ENCODE peak calls at places on chromosomes 1 and 21, in seven cellular contexts. One of them, this sample, is unnamed.

GRCh38 chr1:46677339-46677738 is 5.7 kb downstream of the TEX38 start:
- DNase-seq in pons: no peak
- DNase-seq in Calu3: no peak
- DNase-seq in NCI-H1105: no peak
- DNase-seq in progenitor cell of endocrine pancreas: no peak
- DNase-seq in neuronal stem cell: no peak
- DNase-seq in astrocyte of the spinal cord: no peak
- DNase-seq in this sample: no peak

GRCh38 chr1:3492545-3493246 is 38.2 kb downstream of the ARHGEF16 start:
- DNase-seq in pons: no peak
- DNase-seq in NCI-H1105: no peak
- DNase-seq in astrocyte of the spinal cord: no peak
- DNase-seq in Calu3: peak
- DNase-seq in neuronal stem cell: no peak
- DNase-seq in progenitor cell of endocrine pancreas: no peak
- DNase-seq in this sample: no peak

GRCh38 chr21:8993284-8993942 is 1528.0 kb upstream of the TPTE start:
- DNase-seq in NCI-H1105: no peak
- DNase-seq in progenitor cell of endocrine pancreas: no peak
- DNase-seq in Calu3: peak
- DNase-seq in pons: no peak
- DNase-seq in neuronal stem cell: no peak
- DNase-seq in astrocyte of the spinal cord: no peak
- DNase-seq in this sample: no peak

GRCh38 chr1:217747156-217747769 is 116.1 kb downstream of the SPATA17 start:
- DNase-seq in NCI-H1105: peak
- DNase-seq in astrocyte of the spinal cord: peak
- DNase-seq in pons: peak
- DNase-seq in neuronal stem cell: no peak
- DNase-seq in Calu3: no peak
- DNase-seq in progenitor cell of endocrine pancreas: no peak
- DNase-seq in this sample: no peak

GRCh38 chr1:58883888-58884482 is 100.1 kb upstream of the JUN start:
- DNase-seq in Calu3: peak
- DNase-seq in progenitor cell of endocrine pancreas: no peak
- DNase-seq in neuronal stem cell: no peak
- DNase-seq in astrocyte of the spinal cord: no peak
- DNase-seq in pons: no peak
- DNase-seq in NCI-H1105: no peak
- DNase-seq in this sample: peak

GRCh38 chr1:230288641-230289349 is 137.3 kb downstream of the PGBD5 start:
- DNase-seq in astrocyte of the spinal cord: no peak
- DNase-seq in neuronal stem cell: no peak
- DNase-seq in progenitor cell of endocrine pancreas: no peak
- DNase-seq in NCI-H1105: no peak
- DNase-seq in Calu3: no peak
- DNase-seq in pons: no peak
- DNase-seq in this sample: no peak

GRCh38 chr1:41399148-41399795 is 38.0 kb downstream of the FOXO6 start:
- DNase-seq in pons: peak
- DNase-seq in NCI-H1105: peak
- DNase-seq in progenitor cell of endocrine pancreas: no peak
- DNase-seq in neuronal stem cell: no peak
- DNase-seq in Calu3: no peak
- DNase-seq in astrocyte of the spinal cord: no peak
- DNase-seq in this sample: no peak

GRCh38 chr1:14487671-14488070 is 110.8 kb upstream of the KAZN start:
- DNase-seq in Calu3: no peak
- DNase-seq in neuronal stem cell: no peak
- DNase-seq in NCI-H1105: no peak
- DNase-seq in astrocyte of the spinal cord: peak
- DNase-seq in pons: no peak
- DNase-seq in progenitor cell of endocrine pancreas: no peak
- DNase-seq in this sample: no peak

GRCh38 chr1:234823191-234824176 is 213.5 kb upstream of the IRF2BP2 start:
- DNase-seq in NCI-H1105: no peak
- DNase-seq in Calu3: no peak
- DNase-seq in neuronal stem cell: no peak
- DNase-seq in progenitor cell of endocrine pancreas: no peak
- DNase-seq in pons: no peak
- DNase-seq in astrocyte of the spinal cord: no peak
- DNase-seq in this sample: no peak

GRCh38 chr1:111928531-111928930 is 60.9 kb downstream of the KCND3 start:
- DNase-seq in NCI-H1105: no peak
- DNase-seq in neuronal stem cell: no peak
- DNase-seq in astrocyte of the spinal cord: no peak
- DNase-seq in progenitor cell of endocrine pancreas: no peak
- DNase-seq in pons: no peak
- DNase-seq in Calu3: no peak
- DNase-seq in this sample: no peak

GRCh38 chr1:7558041-7558461 is 213.0 kb upstream of the VAMP3 start:
- DNase-seq in progenitor cell of endocrine pancreas: no peak
- DNase-seq in neuronal stem cell: no peak
- DNase-seq in Calu3: no peak
- DNase-seq in astrocyte of the spinal cord: no peak
- DNase-seq in NCI-H1105: no peak
- DNase-seq in pons: no peak
- DNase-seq in this sample: no peak

GRCh38 chr1:190169311-190170067 is 308.2 kb downstream of the BRINP3 start:
- DNase-seq in neuronal stem cell: no peak
- DNase-seq in astrocyte of the spinal cord: peak
- DNase-seq in progenitor cell of endocrine pancreas: no peak
- DNase-seq in pons: no peak
- DNase-seq in NCI-H1105: no peak
- DNase-seq in Calu3: no peak
- DNase-seq in this sample: no peak

GRCh38 chr1:225691861-225692516 is 39.1 kb upstream of the ENAH start:
- DNase-seq in astrocyte of the spinal cord: peak
- DNase-seq in Calu3: no peak
- DNase-seq in pons: no peak
- DNase-seq in neuronal stem cell: no peak
- DNase-seq in NCI-H1105: no peak
- DNase-seq in progenitor cell of endocrine pancreas: no peak
- DNase-seq in this sample: no peak

GRCh38 chr1:167812972-167813371 is 91.2 kb downstream of the MPZL1 start:
- DNase-seq in astrocyte of the spinal cord: no peak
- DNase-seq in progenitor cell of endocrine pancreas: no peak
- DNase-seq in neuronal stem cell: no peak
- DNase-seq in Calu3: no peak
- DNase-seq in pons: no peak
- DNase-seq in NCI-H1105: no peak
- DNase-seq in this sample: no peak

GRCh38 chr1:76510672-76511071 is 356.6 kb upstream of the ST6GALNAC5 start:
- DNase-seq in pons: no peak
- DNase-seq in NCI-H1105: no peak
- DNase-seq in Calu3: no peak
- DNase-seq in neuronal stem cell: no peak
- DNase-seq in astrocyte of the spinal cord: no peak
- DNase-seq in progenitor cell of endocrine pancreas: no peak
- DNase-seq in this sample: no peak

This sample was measured in NCI-H2107.